ENCODE peak calls at places on chromosomes 4 and X, in five cellular contexts. C is EH, D is NCI-H2171 treated with DMSO at 0.1 percent for 48 hours, F is NCI-H774, H is SW480. V is an unnamed sample.

GRCh38 chr4:56531823-56532222 is 26.2 kb downstream of the ARL9 start:
- DNase-seq in C (no peak), D (no peak), F (no peak), H (no peak), V (no peak)

GRCh38 chr4:113979157-113979972 is at the start of gene ARSJ:
- DNase-seq in C (peak; percentile 92), D (peak; percentile 26), F (peak; percentile 26), H (peak; percentile 32), V (peak; percentile 63)

GRCh38 chr4:88419874-88420273 is 37.0 kb upstream of the HERC5 start:
- DNase-seq in C (no peak), D (no peak), F (no peak), H (no peak), V (no peak)

GRCh38 chr4:1305781-1306455 is 16.2 kb downstream of the MAEA start:
- DNase-seq in C (no peak), D (no peak), F (no peak), H (peak; percentile 82), V (no peak)

GRCh38 chr4:78414116-78414515 is 137.5 kb upstream of the ANXA3 start:
- DNase-seq in C (peak; percentile 51), D (no peak), F (no peak), H (no peak), V (no peak)

GRCh38 chr4:140829825-140830224 is 73.6 kb upstream of the TBC1D9 start:
- DNase-seq in C (no peak), D (no peak), F (no peak), H (no peak), V (no peak)

GRCh38 chr4:139988863-139989765 is 164.9 kb downstream of the MAML3 start:
- DNase-seq in C (peak; percentile 94), D (no peak), F (no peak), H (peak; percentile 92), V (peak; percentile 98)

GRCh38 chr4:2251795-2252529 is 9.9 kb downstream of the MXD4 start:
- DNase-seq in C (no peak), D (no peak), F (no peak), H (no peak), V (no peak)

GRCh38 chrX:45172890-45173289 is 27.8 kb downstream of the DIPK2B start:
- DNase-seq in C (peak; percentile 7), D (no peak), F (no peak), H (peak; percentile 43), V (no peak)

GRCh38 chr4:130478406-130478805 is 1382.5 kb downstream of the C4orf33 start:
- DNase-seq in C (peak; percentile 10), D (no peak), F (no peak), H (no peak), V (no peak)

GRCh38 chr4:178612725-178613124 is 1170.5 kb upstream of the AGA start:
- DNase-seq in C (no peak), D (no peak), F (no peak), H (no peak), V (no peak)

GRCh38 chrX:130916636-130917422 is 13.8 kb upstream of the ENOX2 start:
- DNase-seq in C (peak; percentile 56), D (peak; percentile 40), F (peak; percentile 7), H (peak; percentile 37), V (peak; percentile 45)

GRCh38 chr4:74474345-74475099 is 29.6 kb downstream of the AREG start:
- DNase-seq in C (peak; percentile 58), D (no peak), F (no peak), H (no peak), V (no peak)

GRCh38 chr4:15551740-15552446 is 82.2 kb downstream of the CC2D2A start:
- DNase-seq in C (no peak), D (no peak), F (no peak), H (no peak), V (no peak)

GRCh38 chr4:20272411-20272872 is 20.7 kb downstream of the SLIT2 start:
- DNase-seq in C (peak; percentile 75), D (no peak), F (no peak), H (peak; percentile 4), V (no peak)

GRCh38 chr4:183905081-183905592 is at the start of gene STOX2:
- DNase-seq in C (peak; percentile 11), D (peak; percentile 71), F (peak; percentile 12), H (peak; percentile 79), V (no peak)

GRCh38 chrX:72620550-72621145 is 48.0 kb upstream of the HDAC8 start:
- DNase-seq in C (peak; percentile 79), D (no peak), F (no peak), H (peak; percentile 8), V (peak; percentile 58)

GRCh38 chr4:28723371-28723770 is 1862.7 kb downstream of the STIM2 start:
- DNase-seq in C (no peak), D (no peak), F (no peak), H (no peak), V (no peak)

GRCh38 chrX:129648514-129649267 is 6.1 kb downstream of the APLN start:
- DNase-seq in C (no peak), D (no peak), F (no peak), H (no peak), V (no peak)

GRCh38 chrX:2664497-2664896 is 26.6 kb upstream of the CD99 start:
- DNase-seq in C (peak; percentile 46), D (no peak), F (no peak), H (no peak), V (no peak)

GRCh38 chr4:16890651-16891050 is 7.8 kb downstream of the LDB2 start:
- DNase-seq in C (no peak), D (no peak), F (no peak), H (no peak), V (no peak)

GRCh38 chrX:39484669-39485068 is 613.1 kb downstream of the BCOR start:
- DNase-seq in C (no peak), D (no peak), F (no peak), H (no peak), V (peak; percentile 23)

V was measured in COLO829.